ENCODE peak calls at places on chromosome 11, in ten cellular contexts. N is pancreas; Q is IMR-90; D is A549; J is RWPE2; H is psoas muscle; Y is sigmoid colon; B is right lobe of liver; L is CD8-positive, alpha-beta T cell; X is heart left ventricle. O is an unnamed sample.
A peak's percentile ranks its signal among the peaks of the same experiment; 100 is the strongest.

GRCh38 chr11:1060885-1061616 is 13.6 kb upstream of the MUC2 start:
- DNase-seq in N (no peak), Q (peak; percentile 56), H (peak; percentile 7), Y (no peak), B (no peak), X (no peak), D (peak; percentile 89), J (peak; percentile 84), L (no peak), O (no peak)

GRCh38 chr11:1827095-1827797 is 7.5 kb upstream of the SYT8 start:
- DNase-seq in X (peak; percentile 73), J (peak; percentile 86), D (peak; percentile 41), Q (peak; percentile 65), N (peak; percentile 78), H (peak; percentile 28), B (peak; percentile 68), L (no peak), Y (peak; percentile 72), O (no peak)

GRCh38 chr11:46237248-46238077 is 40.0 kb upstream of the CREB3L1 start:
- DNase-seq in D (peak; percentile 90), N (peak; percentile 24), B (peak; percentile 68), X (peak; percentile 74), Q (peak; percentile 92), J (peak; percentile 79), L (peak; percentile 64), H (peak; percentile 59), Y (peak; percentile 84), O (peak; percentile 64)

GRCh38 chr11:112715091-112715490 is 246.1 kb upstream of the NCAM1 start:
- DNase-seq in J (no peak), Q (no peak), D (no peak), H (no peak), B (no peak), N (no peak), Y (no peak), L (no peak), X (no peak), O (no peak)

GRCh38 chr11:12050911-12051667 is 42.7 kb upstream of the DKK3 start:
- DNase-seq in J (no peak), L (peak; percentile 34), Q (no peak), Y (no peak), B (peak; percentile 86), H (no peak), N (peak; percentile 78), D (peak; percentile 48), X (no peak), O (no peak)

GRCh38 chr11:110891411-110891810 is 179.2 kb upstream of the ARHGAP20 start:
- DNase-seq in H (no peak), Y (no peak), X (no peak), J (no peak), N (no peak), Q (peak; percentile 89), D (no peak), B (no peak), L (no peak), O (no peak)

GRCh38 chr11:114169321-114169749 is 109.8 kb downstream of the ZBTB16 start:
- DNase-seq in L (no peak), D (no peak), Y (peak; percentile 91), H (peak; percentile 80), N (no peak), B (no peak), J (no peak), X (no peak), Q (no peak), O (peak; percentile 47)

GRCh38 chr11:35723493-35724284 is 61.1 kb downstream of the TRIM44 start:
- DNase-seq in N (no peak), B (no peak), H (no peak), Y (no peak), D (no peak), X (no peak), J (no peak), L (no peak), Q (peak; percentile 27), O (no peak)

GRCh38 chr11:37712246-37712645 is 1114.2 kb upstream of the RAG2 start:
- DNase-seq in Q (peak; percentile 6), D (no peak), H (no peak), B (no peak), J (no peak), Y (no peak), N (no peak), X (no peak), L (no peak), O (no peak)

GRCh38 chr11:2903672-2904011 is 18.1 kb upstream of the CDKN1C start:
- DNase-seq in Q (no peak), B (no peak), D (no peak), Y (no peak), N (no peak), L (no peak), J (no peak), H (no peak), X (no peak), O (no peak)

GRCh38 chr11:108589136-108589535 is 4.4 kb downstream of the EXPH5 start:
- DNase-seq in J (no peak), Y (no peak), D (no peak), B (no peak), L (no peak), N (no peak), X (no peak), Q (no peak), H (no peak), O (no peak)

GRCh38 chr11:83924987-83925542 is 638.9 kb upstream of the CCDC90B start:
- DNase-seq in Q (no peak), D (no peak), X (no peak), Y (no peak), N (no peak), H (no peak), L (no peak), J (no peak), B (no peak), O (no peak)

GRCh38 chr11:70671083-70671482 is 272.8 kb downstream of the CTTN start:
- DNase-seq in Y (no peak), Q (no peak), D (no peak), H (no peak), N (no peak), J (no peak), B (no peak), X (no peak), L (no peak), O (no peak)

GRCh38 chr11:70029115-70029830 is 48.8 kb upstream of the ANO1 start:
- DNase-seq in J (no peak), Y (no peak), X (no peak), H (no peak), Q (no peak), L (no peak), N (no peak), D (no peak), B (peak; percentile 89), O (no peak)

GRCh38 chr11:7596975-7597391 is 76.3 kb downstream of the CYB5R2 start:
- DNase-seq in B (no peak), J (no peak), L (no peak), D (no peak), Q (no peak), H (no peak), N (no peak), X (no peak), Y (peak; percentile 66), O (no peak)

GRCh38 chr11:19072464-19072863 is 11.9 kb upstream of the MRGPRX2 start:
- DNase-seq in J (no peak), L (no peak), X (no peak), Q (no peak), Y (no peak), D (no peak), H (no peak), N (no peak), B (no peak), O (no peak)

GRCh38 chr11:35142481-35143207 is 3.7 kb downstream of the CD44 start:
- DNase-seq in D (no peak), H (no peak), X (no peak), Y (no peak), J (no peak), N (no peak), L (no peak), Q (peak; percentile 82), B (no peak), O (no peak)

GRCh38 chr11:862028-862703 is 19.5 kb downstream of the TSPAN4 start:
- DNase-seq in J (no peak), Q (no peak), H (no peak), X (no peak), N (no peak), D (no peak), B (no peak), Y (no peak), L (no peak), O (peak; percentile 51)

GRCh38 chr11:68010058-68011041 is at the start of gene ALDH3B1:
- DNase-seq in H (peak; percentile 94), D (peak; percentile 97), L (no peak), N (peak; percentile 84), Q (peak; percentile 70), Y (peak; percentile 96), J (peak; percentile 85), X (peak; percentile 84), B (peak; percentile 96), O (peak; percentile 90)
- TF ChIP-seq CTCF in H (no peak), D (no peak), L (no peak), N (no peak), Q (peak; percentile 9), Y (no peak), J (peak; percentile 25), X (no peak), B (no peak), O (no peak)

GRCh38 chr11:118912742-118913410 is 12.8 kb downstream of the BCL9L start:
- DNase-seq in X (no peak), B (no peak), J (peak; percentile 63), Q (peak; percentile 24), D (peak; percentile 62), L (no peak), Y (no peak), N (no peak), H (no peak), O (no peak)
- H3K4me1 ChIP-seq in X (peaks cover 100% of the 10 kb centered on the region), B (no peaks in the 10 kb centered on the region), J (peaks cover 73% of the 10 kb centered on the region), Q (peaks cover 65% of the 10 kb centered on the region), D (peaks cover 83% of the 10 kb centered on the region), L (peaks cover 92% of the 10 kb centered on the region), Y (no peaks in the 10 kb centered on the region), N (peaks cover 68% of the 10 kb centered on the region), H (peaks cover 94% of the 10 kb centered on the region), O (peaks cover 100% of the 10 kb centered on the region)

GRCh38 chr11:119337581-119338317 is 2.9 kb downstream of the C1QTNF5 start:
- DNase-seq in D (no peak), Q (peak; percentile 90), X (no peak), B (peak; percentile 39), L (no peak), H (no peak), N (no peak), J (no peak), Y (peak; percentile 75), O (no peak)
- H3K4me3 ChIP-seq in D (no peak overlapping the region), Q (peak overlapping the region; percentile 11), X (no peak overlapping the region), B (no peak overlapping the region), L (no peak overlapping the region), H (no peak overlapping the region), N (no peak overlapping the region), J (no peak overlapping the region), Y (no peak overlapping the region), O (peak overlapping the region; percentile 77)

DNA sequence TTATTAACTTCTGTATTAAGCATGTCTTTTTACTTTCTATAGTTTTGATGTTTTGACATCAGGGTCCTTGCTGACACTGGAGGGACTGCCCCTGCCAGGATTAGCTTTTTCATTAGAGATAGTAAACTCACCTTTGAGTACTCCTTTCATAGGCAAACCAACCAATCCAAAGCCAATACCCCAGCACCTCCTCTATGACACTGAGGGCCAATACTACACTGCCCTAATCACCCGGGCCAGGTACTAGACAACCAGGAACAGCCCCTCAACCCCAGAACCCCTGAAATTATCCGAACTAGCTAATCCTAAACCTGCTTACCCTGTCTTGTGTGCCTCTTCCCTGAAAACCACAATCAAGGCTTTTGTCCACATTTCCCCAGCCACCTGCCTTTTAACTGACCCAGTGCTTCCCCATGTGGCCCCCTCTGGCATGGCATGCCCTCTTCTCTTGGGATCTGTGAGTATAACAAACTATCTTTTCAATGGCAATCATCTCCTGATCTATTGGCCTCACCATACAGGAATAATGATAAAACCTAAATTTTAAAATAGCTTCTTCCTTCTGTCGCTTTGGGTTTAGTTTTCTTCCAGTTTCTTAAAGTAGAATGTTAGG is 31.2 kb downstream of the RAB6A start:
- DNase-seq in Y (no peak), Q (no peak), B (no peak), H (no peak), N (no peak), L (no peak), X (no peak), J (no peak), D (peak; percentile 36), O (no peak)
- TF ChIP-seq CTCF in Y (no peak), Q (peak; percentile 17), B (peak; percentile 16), H (peak; percentile 28), N (peak; percentile 25), L (peak; percentile 47), X (no peak), J (peak; percentile 22), D (no peak), O (peak; percentile 33)

O was measured in left ventricle myocardium inferior.